ENCODE peak calls at places on chromosomes 6 and 20, in nine cellular contexts. One of them, this sample, is unnamed.

GRCh38 chr20:36819662-36820061 is 46.1 kb upstream of the DSN1 start:
- DNase-seq in fibroblast of mammary gland: no peak
- DNase-seq in cardiac muscle cell: no peak
- DNase-seq in AG10803: no peak
- DNase-seq in GM12865: no peak
- DNase-seq in heart right ventricle: no peak
- DNase-seq in GM13976: no peak
- DNase-seq in cardiac fibroblast: no peak
- DNase-seq in thoracic aorta: no peak
- DNase-seq in this sample: no peak

GRCh38 chr6:16731503-16732018 is 29.7 kb downstream of the ATXN1 start:
- DNase-seq in fibroblast of mammary gland: no peak
- DNase-seq in cardiac muscle cell: no peak
- DNase-seq in AG10803: no peak
- DNase-seq in GM12865: peak
- DNase-seq in heart right ventricle: no peak
- DNase-seq in GM13976: peak
- DNase-seq in cardiac fibroblast: no peak
- DNase-seq in thoracic aorta: no peak
- DNase-seq in this sample: no peak

GRCh38 chr6:157461000-157461915 is 80.3 kb downstream of the ZDHHC14 start:
- DNase-seq in fibroblast of mammary gland: no peak
- DNase-seq in cardiac muscle cell: peak
- DNase-seq in AG10803: peak
- DNase-seq in GM12865: peak
- DNase-seq in heart right ventricle: no peak
- DNase-seq in GM13976: peak
- DNase-seq in cardiac fibroblast: peak
- DNase-seq in thoracic aorta: no peak
- DNase-seq in this sample: no peak

GRCh38 chr20:44811150-44811685 is 872 bp upstream of the RIMS4 start:
- DNase-seq in fibroblast of mammary gland: no peak
- DNase-seq in cardiac muscle cell: no peak
- DNase-seq in AG10803: no peak
- DNase-seq in GM12865: no peak
- DNase-seq in heart right ventricle: no peak
- DNase-seq in GM13976: peak
- DNase-seq in cardiac fibroblast: no peak
- DNase-seq in thoracic aorta: no peak
- DNase-seq in this sample: no peak

GRCh38 chr6:57432162-57432561 is 114.7 kb downstream of the PRIM2 start:
- DNase-seq in fibroblast of mammary gland: peak
- DNase-seq in cardiac muscle cell: peak
- DNase-seq in AG10803: peak
- DNase-seq in GM12865: no peak
- DNase-seq in heart right ventricle: no peak
- DNase-seq in GM13976: no peak
- DNase-seq in cardiac fibroblast: peak
- DNase-seq in thoracic aorta: no peak
- DNase-seq in this sample: no peak

GRCh38 chr6:32203435-32204267 is 11.2 kb upstream of the GPSM3 start:
- DNase-seq in fibroblast of mammary gland: no peak
- DNase-seq in cardiac muscle cell: no peak
- DNase-seq in AG10803: no peak
- DNase-seq in GM12865: no peak
- DNase-seq in heart right ventricle: no peak
- DNase-seq in GM13976: no peak
- DNase-seq in cardiac fibroblast: no peak
- DNase-seq in thoracic aorta: no peak
- DNase-seq in this sample: no peak

GRCh38 chr6:41445268-41445667 is 100.9 kb upstream of the FOXP4 start:
- DNase-seq in fibroblast of mammary gland: no peak
- DNase-seq in cardiac muscle cell: peak
- DNase-seq in AG10803: no peak
- DNase-seq in GM12865: no peak
- DNase-seq in heart right ventricle: no peak
- DNase-seq in GM13976: no peak
- DNase-seq in cardiac fibroblast: no peak
- DNase-seq in thoracic aorta: no peak
- DNase-seq in this sample: no peak

GRCh38 chr6:154485784-154486183 is 24.7 kb downstream of the CNKSR3 start:
- DNase-seq in fibroblast of mammary gland: no peak
- DNase-seq in cardiac muscle cell: no peak
- DNase-seq in AG10803: no peak
- DNase-seq in GM12865: no peak
- DNase-seq in heart right ventricle: no peak
- DNase-seq in GM13976: no peak
- DNase-seq in cardiac fibroblast: no peak
- DNase-seq in thoracic aorta: no peak
- DNase-seq in this sample: no peak

GRCh38 chr6:157974341-157974894 is 7.2 kb upstream of the SYNJ2 start:
- DNase-seq in fibroblast of mammary gland: peak
- DNase-seq in cardiac muscle cell: peak
- DNase-seq in AG10803: peak
- DNase-seq in GM12865: no peak
- DNase-seq in heart right ventricle: no peak
- DNase-seq in GM13976: no peak
- DNase-seq in cardiac fibroblast: peak
- DNase-seq in thoracic aorta: no peak
- DNase-seq in this sample: no peak

GRCh38 chr6:47698342-47698787 is at the start of gene ADGRF4:
- DNase-seq in fibroblast of mammary gland: peak
- DNase-seq in cardiac muscle cell: peak
- DNase-seq in AG10803: peak
- DNase-seq in GM12865: peak
- DNase-seq in heart right ventricle: no peak
- DNase-seq in GM13976: no peak
- DNase-seq in cardiac fibroblast: peak
- DNase-seq in thoracic aorta: no peak
- DNase-seq in this sample: peak

GRCh38 chr6:45420083-45420908 is 42.6 kb upstream of the SUPT3H start:
- DNase-seq in fibroblast of mammary gland: peak
- DNase-seq in cardiac muscle cell: peak
- DNase-seq in AG10803: peak
- DNase-seq in GM12865: no peak
- DNase-seq in heart right ventricle: no peak
- DNase-seq in GM13976: peak
- DNase-seq in cardiac fibroblast: peak
- DNase-seq in thoracic aorta: no peak
- DNase-seq in this sample: no peak

GRCh38 chr20:59988141-59988540 is 29.9 kb downstream of the CDH26 start:
- DNase-seq in fibroblast of mammary gland: peak
- DNase-seq in cardiac muscle cell: no peak
- DNase-seq in AG10803: no peak
- DNase-seq in GM12865: no peak
- DNase-seq in heart right ventricle: no peak
- DNase-seq in GM13976: no peak
- DNase-seq in cardiac fibroblast: peak
- DNase-seq in thoracic aorta: no peak
- DNase-seq in this sample: no peak

GRCh38 chr20:59993736-59994484 is 35.7 kb downstream of the CDH26 start:
- DNase-seq in fibroblast of mammary gland: no peak
- DNase-seq in cardiac muscle cell: no peak
- DNase-seq in AG10803: no peak
- DNase-seq in GM12865: no peak
- DNase-seq in heart right ventricle: no peak
- DNase-seq in GM13976: no peak
- DNase-seq in cardiac fibroblast: no peak
- DNase-seq in thoracic aorta: no peak
- DNase-seq in this sample: no peak

GRCh38 chr20:59996112-59996511 is 37.9 kb downstream of the CDH26 start:
- DNase-seq in fibroblast of mammary gland: no peak
- DNase-seq in cardiac muscle cell: no peak
- DNase-seq in AG10803: no peak
- DNase-seq in GM12865: no peak
- DNase-seq in heart right ventricle: no peak
- DNase-seq in GM13976: no peak
- DNase-seq in cardiac fibroblast: no peak
- DNase-seq in thoracic aorta: no peak
- DNase-seq in this sample: no peak

GRCh38 chr20:59994697-59995122 is 36.5 kb downstream of the CDH26 start:
- DNase-seq in fibroblast of mammary gland: peak
- DNase-seq in cardiac muscle cell: peak
- DNase-seq in AG10803: no peak
- DNase-seq in GM12865: no peak
- DNase-seq in heart right ventricle: peak
- DNase-seq in GM13976: no peak
- DNase-seq in cardiac fibroblast: peak
- DNase-seq in thoracic aorta: no peak
- DNase-seq in this sample: no peak

DNA sequence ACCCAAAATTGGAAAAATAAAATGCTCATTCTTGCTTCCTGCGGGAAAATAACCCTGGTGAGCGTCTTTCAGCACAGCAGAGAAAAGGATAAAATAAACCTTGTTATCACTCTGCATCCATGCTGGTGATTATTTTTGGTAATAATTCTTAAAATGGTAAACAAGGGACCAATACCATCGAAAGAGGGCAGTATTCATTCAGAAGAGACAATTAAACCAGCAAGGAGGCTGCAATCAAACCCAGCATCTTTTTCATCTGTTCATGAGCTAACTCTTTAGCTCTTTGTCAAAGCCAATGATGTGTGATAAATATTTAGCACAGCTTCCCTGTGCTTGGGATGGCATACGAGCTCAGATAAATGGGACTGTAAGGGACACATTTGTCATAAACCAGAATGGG is 34.3 kb downstream of the CDH26 start:
- DNase-seq in fibroblast of mammary gland: peak
- DNase-seq in cardiac muscle cell: no peak
- DNase-seq in AG10803: peak
- DNase-seq in GM12865: no peak
- DNase-seq in heart right ventricle: no peak
- DNase-seq in GM13976: no peak
- DNase-seq in cardiac fibroblast: peak
- DNase-seq in thoracic aorta: no peak
- DNase-seq in this sample: no peak
- TF ChIP-seq CTCF in fibroblast of mammary gland: peak
- TF ChIP-seq CTCF in cardiac muscle cell: no peak
- TF ChIP-seq CTCF in AG10803: peak
- TF ChIP-seq CTCF in GM12865: no peak
- TF ChIP-seq CTCF in heart right ventricle: no peak
- TF ChIP-seq CTCF in GM13976: no peak
- TF ChIP-seq CTCF in cardiac fibroblast: no peak
- TF ChIP-seq CTCF in thoracic aorta: no peak
- TF ChIP-seq CTCF in this sample: no peak

GRCh38 chr20:43721097-43721428 is 5.7 kb downstream of the GTSF1L start:
- DNase-seq in fibroblast of mammary gland: no peak
- DNase-seq in cardiac muscle cell: no peak
- DNase-seq in AG10803: no peak
- DNase-seq in GM12865: no peak
- DNase-seq in heart right ventricle: no peak
- DNase-seq in GM13976: no peak
- DNase-seq in cardiac fibroblast: no peak
- DNase-seq in thoracic aorta: no peak
- DNase-seq in this sample: no peak

GRCh38 chr20:43717616-43717995 is 9.2 kb downstream of the GTSF1L start:
- DNase-seq in fibroblast of mammary gland: no peak
- DNase-seq in cardiac muscle cell: no peak
- DNase-seq in AG10803: no peak
- DNase-seq in GM12865: no peak
- DNase-seq in heart right ventricle: no peak
- DNase-seq in GM13976: no peak
- DNase-seq in cardiac fibroblast: no peak
- DNase-seq in thoracic aorta: no peak
- DNase-seq in this sample: no peak

GRCh38 chr20:43722153-43722505 is 4.7 kb downstream of the GTSF1L start:
- DNase-seq in fibroblast of mammary gland: no peak
- DNase-seq in cardiac muscle cell: no peak
- DNase-seq in AG10803: no peak
- DNase-seq in GM12865: peak
- DNase-seq in heart right ventricle: no peak
- DNase-seq in GM13976: no peak
- DNase-seq in cardiac fibroblast: no peak
- DNase-seq in thoracic aorta: no peak
- DNase-seq in this sample: no peak

GRCh38 chr20:43721429-43722152 is 5.2 kb downstream of the GTSF1L start:
- DNase-seq in fibroblast of mammary gland: no peak
- DNase-seq in cardiac muscle cell: no peak
- DNase-seq in AG10803: no peak
- DNase-seq in GM12865: no peak
- DNase-seq in heart right ventricle: no peak
- DNase-seq in GM13976: no peak
- DNase-seq in cardiac fibroblast: no peak
- DNase-seq in thoracic aorta: no peak
- DNase-seq in this sample: no peak

GRCh38 chr20:43720007-43720406 is 6.8 kb downstream of the GTSF1L start:
- DNase-seq in fibroblast of mammary gland: no peak
- DNase-seq in cardiac muscle cell: no peak
- DNase-seq in AG10803: no peak
- DNase-seq in GM12865: no peak
- DNase-seq in heart right ventricle: no peak
- DNase-seq in GM13976: no peak
- DNase-seq in cardiac fibroblast: no peak
- DNase-seq in thoracic aorta: no peak
- DNase-seq in this sample: no peak
- TF ChIP-seq CTCF in fibroblast of mammary gland: no peak
- TF ChIP-seq CTCF in cardiac muscle cell: no peak
- TF ChIP-seq CTCF in AG10803: no peak
- TF ChIP-seq CTCF in GM12865: no peak
- TF ChIP-seq CTCF in heart right ventricle: no peak
- TF ChIP-seq CTCF in GM13976: no peak
- TF ChIP-seq CTCF in cardiac fibroblast: no peak
- TF ChIP-seq CTCF in thoracic aorta: no peak
- TF ChIP-seq CTCF in this sample: no peak

GRCh38 chr20:22245139-22245538 is 339.2 kb downstream of the FOXA2 start:
- DNase-seq in fibroblast of mammary gland: no peak
- DNase-seq in cardiac muscle cell: no peak
- DNase-seq in AG10803: no peak
- DNase-seq in GM12865: no peak
- DNase-seq in heart right ventricle: no peak
- DNase-seq in GM13976: no peak
- DNase-seq in cardiac fibroblast: no peak
- DNase-seq in thoracic aorta: no peak
- DNase-seq in this sample: no peak
- TF ChIP-seq CTCF in fibroblast of mammary gland: no peak
- TF ChIP-seq CTCF in cardiac muscle cell: no peak
- TF ChIP-seq CTCF in AG10803: no peak
- TF ChIP-seq CTCF in GM12865: no peak
- TF ChIP-seq CTCF in heart right ventricle: no peak
- TF ChIP-seq CTCF in GM13976: no peak
- TF ChIP-seq CTCF in cardiac fibroblast: no peak
- TF ChIP-seq CTCF in thoracic aorta: no peak
- TF ChIP-seq CTCF in this sample: no peak

DNA sequence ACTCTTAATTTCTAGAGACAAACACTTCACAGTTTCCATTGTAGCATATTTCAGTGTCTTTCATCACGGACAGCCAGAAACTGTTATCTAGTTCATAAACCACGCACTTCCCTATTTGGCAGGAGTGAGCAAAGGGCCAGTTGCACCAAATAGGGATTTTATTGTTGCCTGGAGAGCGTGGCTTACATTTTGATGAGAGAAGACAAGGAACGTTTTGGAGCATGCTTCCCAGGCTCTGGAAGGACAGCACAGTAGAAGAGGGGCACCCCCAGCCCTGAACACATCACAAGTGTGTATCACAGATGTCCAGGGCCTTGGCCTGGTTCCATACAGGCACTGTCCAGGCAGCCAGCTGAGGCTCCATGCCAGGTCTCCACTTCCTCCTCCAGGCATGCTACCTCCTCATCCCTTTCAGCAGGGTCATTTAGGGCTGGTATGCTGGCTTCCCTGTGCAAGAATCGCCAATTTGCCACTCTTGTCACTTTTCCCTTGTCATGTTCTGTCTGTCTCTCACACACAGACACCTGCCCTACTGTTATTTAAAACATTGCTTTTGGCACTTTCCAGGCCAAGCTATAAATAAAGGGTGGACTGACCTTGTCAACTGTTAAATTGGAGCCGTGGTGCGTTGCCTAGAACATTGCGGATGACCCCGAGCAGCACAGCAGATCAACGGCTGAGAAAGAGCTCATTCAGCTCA is 235.0 kb upstream of the GMDS start:
- DNase-seq in fibroblast of mammary gland: no peak
- DNase-seq in cardiac muscle cell: peak
- DNase-seq in AG10803: no peak
- DNase-seq in GM12865: no peak
- DNase-seq in heart right ventricle: peak
- DNase-seq in GM13976: no peak
- DNase-seq in cardiac fibroblast: no peak
- DNase-seq in thoracic aorta: no peak
- DNase-seq in this sample: no peak
- TF ChIP-seq CTCF in fibroblast of mammary gland: no peak
- TF ChIP-seq CTCF in cardiac muscle cell: no peak
- TF ChIP-seq CTCF in AG10803: no peak
- TF ChIP-seq CTCF in GM12865: no peak
- TF ChIP-seq CTCF in heart right ventricle: no peak
- TF ChIP-seq CTCF in GM13976: no peak
- TF ChIP-seq CTCF in cardiac fibroblast: no peak
- TF ChIP-seq CTCF in thoracic aorta: no peak
- TF ChIP-seq CTCF in this sample: no peak